ENCODE peak calls at places on chromosome 19, in four cellular contexts. F, Y, B and Z are unnamed samples.

GRCh38 chr19:10230155-10230903 is 802 bp downstream of the S1PR2 start:
- DNase-seq in B (no peak), F (no peak), Y (no peak), Z (no peak)

GRCh38 chr19:41548954-41549688 is 26.8 kb upstream of the CEACAM21 start:
- DNase-seq in B (peak; percentile 48), F (no peak), Y (no peak), Z (no peak)

GRCh38 chr19:16449330-16449961 is 22.3 kb downstream of the EPS15L1 start:
- DNase-seq in B (no peak), F (no peak), Y (no peak), Z (peak; percentile 95)

GRCh38 chr19:41927810-41928192 is 448 bp downstream of the ERFL start:
- DNase-seq in B (peak; percentile 51), F (no peak), Y (no peak), Z (no peak)

GRCh38 chr19:42563352-42564210 is 31.1 kb downstream of the CEACAM8 start:
- DNase-seq in B (peak; percentile 45), F (peak; percentile 43), Y (no peak), Z (no peak)

GRCh38 chr19:41265376-41266153 is 1.4 kb downstream of the HNRNPUL1 start:
- DNase-seq in B (peak; percentile 44), F (no peak), Y (no peak), Z (no peak)

GRCh38 chr19:7247160-7247559 is 47.1 kb downstream of the INSR start:
- DNase-seq in Y (no peak), B (no peak), F (no peak), Z (no peak)

GRCh38 chr19:35287713-35288112 is 4.2 kb upstream of the MAG start:
- DNase-seq in F (no peak), Y (no peak), B (no peak), Z (no peak)

GRCh38 chr19:8575467-8575997 is 1.7 kb downstream of the MYO1F start:
- DNase-seq in F (no peak), B (peak; percentile 61), Y (no peak), Z (no peak)

GRCh38 chr19:34964598-34964997 is 569 bp upstream of the ZNF792 start:
- DNase-seq in B (no peak), F (no peak), Y (no peak), Z (no peak)

GRCh38 chr19:43444531-43445340 is 20.7 kb downstream of the LYPD3 start:
- DNase-seq in Y (no peak), B (peak; percentile 62), F (no peak), Z (no peak)

GRCh38 chr19:406121-406711 is 2.7 kb downstream of the C2CD4C start:
- DNase-seq in B (no peak), F (no peak), Y (no peak), Z (no peak)

GRCh38 chr19:18208098-18208951 is 4.5 kb upstream of the RAB3A start:
- DNase-seq in F (no peak), Y (no peak), B (peak; percentile 71), Z (no peak)

GRCh38 chr19:35555301-35556005 is 8.0 kb downstream of the ATP4A start:
- DNase-seq in Y (no peak), F (peak; percentile 40), B (peak; percentile 72), Z (no peak)

GRCh38 chr19:43726736-43727592 is 11.1 kb downstream of the IRGC start:
- DNase-seq in F (no peak), B (no peak), Y (no peak), Z (peak; percentile 20)

GRCh38 chr19:31448221-31448657 is 99.0 kb upstream of the TSHZ3 start:
- DNase-seq in B (no peak), F (no peak), Y (no peak), Z (no peak)

GRCh38 chr19:16324384-16325160 is at the start of gene KLF2:
- DNase-seq in Y (no peak), F (peak; percentile 63), B (peak; percentile 83), Z (no peak)

GRCh38 chr19:40862785-40863184 is 12.5 kb upstream of the CYP2A6 start:
- DNase-seq in B (peak; percentile 16), Y (no peak), F (no peak), Z (no peak)

GRCh38 chr19:33344210-33344609 is 29.3 kb upstream of the CEBPG start:
- DNase-seq in B (no peak), F (no peak), Y (no peak), Z (no peak)

GRCh38 chr19:934865-935422 is 9.1 kb downstream of the ARID3A start:
- DNase-seq in B (no peak), Y (no peak), F (no peak), Z (no peak)

GRCh38 chr19:54203151-54203611 is 2.5 kb downstream of the RPS9 start:
- DNase-seq in B (no peak), F (no peak), Y (no peak), Z (no peak)

GRCh38 chr19:53552001-53552721 is 14.2 kb downstream of the ZNF331 start:
- DNase-seq in B (no peak), Y (no peak), F (no peak), Z (no peak)

GRCh38 chr19:54561840-54562239 is 11.8 kb upstream of the LILRA2 start:
- DNase-seq in F (no peak), Y (no peak), B (peak; percentile 29), Z (no peak)

GRCh38 chr19:20964798-20965197 is 41.7 kb downstream of the ZNF85 start:
- DNase-seq in B (peak; percentile 2), Y (peak; percentile 5), F (no peak), Z (no peak)

GRCh38 chr19:32350492-32350891 is 5.1 kb downstream of the ZNF507 start:
- DNase-seq in F (no peak), B (no peak), Y (no peak), Z (no peak)

GRCh38 chr19:43640424-43640757 is 741 bp upstream of the CADM4 start:
- DNase-seq in B (no peak), Y (no peak), F (no peak), Z (no peak)

GRCh38 chr19:41323430-41324125 is 13.6 kb downstream of the CCDC97 start:
- DNase-seq in Y (no peak), B (peak; percentile 92), F (no peak), Z (no peak)

GRCh38 chr19:36605839-36606478 is 846 bp downstream of the ZNF382 start:
- DNase-seq in B (no peak), F (no peak), Y (no peak), Z (peak; percentile 19)

GRCh38 chr19:35000647-35001501 is 751 bp downstream of the GRAMD1A start:
- DNase-seq in F (no peak), Y (peak; percentile 34), B (peak; percentile 68), Z (no peak)

GRCh38 chr19:40220674-40221073 is 2.5 kb upstream of the TTC9B start:
- DNase-seq in B (no peak), Y (no peak), F (no peak), Z (no peak)

GRCh38 chr19:6753178-6754031 is 13.8 kb downstream of the SH2D3A start:
- DNase-seq in B (peak; percentile 95), Y (peak; percentile 97), F (peak; percentile 91), Z (peak; percentile 57)

GRCh38 chr19:18486746-18487145 is 35.1 kb downstream of the ELL start:
- DNase-seq in Y (no peak), B (no peak), F (no peak), Z (no peak)

GRCh38 chr19:10230904-10231623 is at the start of gene S1PR2:
- DNase-seq in F (peak; percentile 49), B (peak; percentile 92), Y (no peak), Z (no peak)

GRCh38 chr19:55173717-55174409 is 6.2 kb downstream of the SYT5 start:
- DNase-seq in B (peak; percentile 94), Y (no peak), F (peak; percentile 75), Z (no peak)

GRCh38 chr19:16244091-16244490 is 46.4 kb downstream of the AP1M1 start:
- DNase-seq in B (no peak), Y (no peak), F (no peak), Z (no peak)

GRCh38 chr19:18481505-18482222 is 40.2 kb downstream of the ELL start:
- DNase-seq in Y (no peak), B (peak; percentile 53), F (no peak), Z (no peak)

GRCh38 chr19:6853868-6854267 is 33.5 kb upstream of the ADGRE1 start:
- DNase-seq in B (no peak), Y (no peak), F (no peak), Z (no peak)

DNA sequence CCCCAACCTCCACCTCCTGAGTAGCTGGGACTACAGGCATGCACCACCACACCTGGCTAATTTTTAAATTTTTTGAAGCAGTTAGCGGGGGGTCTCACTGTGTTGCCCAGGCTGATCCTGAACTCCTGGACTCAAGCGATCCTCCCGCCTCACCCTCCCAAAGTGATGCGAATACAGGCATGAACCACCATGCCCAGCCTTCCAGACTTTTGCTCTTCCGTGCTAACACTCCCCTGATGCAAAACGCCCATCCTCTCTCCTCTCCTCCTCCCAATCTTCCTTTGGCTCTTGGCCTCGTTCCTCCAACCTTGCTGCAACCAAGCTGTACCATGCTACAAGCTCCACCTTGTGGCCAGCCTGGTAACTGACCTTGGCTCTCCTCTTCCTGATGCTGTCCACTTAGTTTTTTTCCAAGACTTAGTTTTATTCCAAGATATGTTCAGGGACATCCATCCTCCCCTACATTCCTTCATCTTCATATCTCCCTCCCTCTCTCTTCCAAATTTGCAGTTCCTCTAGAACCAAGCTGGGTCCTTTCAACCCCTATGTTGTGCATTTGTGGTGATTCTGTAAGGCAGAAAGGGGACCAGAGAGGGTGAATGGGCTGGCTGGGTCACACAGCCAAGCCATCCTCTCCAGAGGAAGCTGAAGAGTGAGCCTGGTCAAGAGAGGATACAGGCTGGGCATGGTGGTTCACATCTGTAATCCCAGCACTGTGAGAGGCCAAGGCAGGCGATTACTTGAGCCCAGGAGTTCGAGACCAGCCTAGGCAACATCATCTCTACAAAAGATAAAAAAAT is 32.8 kb downstream of the TINCR start:
- DNase-seq in B (peak; percentile 56), F (peak; percentile 77), Y (no peak), Z (no peak)
- TF ChIP-seq EGR1 in B (no peak), F (no peak), Y (no peak), Z (no peak)

DNA sequence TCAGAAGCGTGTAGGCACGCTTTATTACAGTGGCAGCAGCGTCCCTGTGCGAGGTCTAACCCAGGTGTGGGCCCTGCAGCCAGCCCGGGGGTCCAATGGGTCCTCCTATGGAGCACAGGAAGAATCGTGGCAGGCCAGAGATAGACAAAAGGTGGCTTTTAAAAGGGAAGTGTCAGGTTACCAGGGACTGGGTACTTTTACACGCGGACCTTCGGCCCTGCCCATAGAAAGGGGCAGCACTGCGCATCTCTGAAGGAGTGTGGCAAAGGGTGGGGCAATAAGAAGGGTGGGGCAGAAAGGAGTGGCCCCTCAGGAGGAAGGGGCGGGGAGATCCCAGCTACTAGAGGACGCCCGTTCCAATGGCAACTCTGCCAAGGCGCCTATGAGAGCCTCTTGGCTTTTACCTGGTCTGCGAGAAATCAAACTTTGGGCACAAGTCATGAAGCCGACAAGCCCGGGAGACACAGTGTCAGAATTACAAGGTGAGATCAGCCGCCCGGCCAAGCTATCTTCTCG is 1419.8 kb downstream of the UQCRFS1 start:
- DNase-seq in Y (peak; percentile 83), F (peak; percentile 90), B (peak; percentile 84), Z (peak; percentile 61)
- TF ChIP-seq ZNF274 in Y (no peak), F (no peak), B (no peak), Z (no peak)

GRCh38 chr19:3115411-3115810 is 20.4 kb upstream of the GNA15 start:
- DNase-seq in Y (no peak), F (no peak), B (peak; percentile 25), Z (no peak)
- TF ChIP-seq EGR1 in Y (no peak), F (no peak), B (no peak), Z (no peak)

GRCh38 chr19:13366529-13367143 is 139.6 kb downstream of the CACNA1A start:
- DNase-seq in F (peak; percentile 51), B (peak; percentile 61), Y (peak; percentile 5), Z (no peak)
- TF ChIP-seq ZNF274 in F (no peak), B (no peak), Y (no peak), Z (no peak)

GRCh38 chr19:3178377-3178972 is at the start of gene S1PR4:
- DNase-seq in F (no peak), B (no peak), Y (no peak), Z (no peak)
- TF ChIP-seq EGR1 in F (no peak), B (no peak), Y (no peak), Z (no peak)

GRCh38 chr19:12034196-12034595 is 1.3 kb downstream of the ZNF433 start:
- DNase-seq in F (no peak), Y (no peak), B (no peak), Z (no peak)
- TF ChIP-seq ZNF274 in F (no peak), Y (no peak), B (no peak), Z (no peak)